ENCODE peak calls at places on chromosomes 6 and 20, in five cellular contexts. A is foreskin fibroblast, X is psoas muscle, W is type B pancreatic cell, I is Right ventricle myocardium inferior. Y is an unnamed sample.
A peak's percentile ranks its signal among the peaks of the same experiment; 100 is the strongest.

GRCh38 chr6:131966443-131966842 is 15.3 kb upstream of the CCN2 start:
- DNase-seq in A (peak; percentile 57), X (no peak), W (no peak), I (no peak), Y (no peak)

GRCh38 chr6:53680489-53680888 is 14.9 kb upstream of the KLHL31 start:
- DNase-seq in A (no peak), X (no peak), W (no peak), I (no peak), Y (no peak)

GRCh38 chr20:57672164-57672563 is 37.7 kb downstream of the PMEPA1 start:
- DNase-seq in A (no peak), X (peak; percentile 39), W (no peak), I (peak; percentile 86), Y (peak; percentile 83)

GRCh38 chr6:36068603-36069002 is 41.0 kb downstream of the MAPK14 start:
- DNase-seq in A (no peak), X (no peak), W (no peak), I (no peak), Y (no peak)

GRCh38 chr6:10690651-10691445 is 3.6 kb downstream of the C6orf52 start:
- DNase-seq in A (peak; percentile 9), X (no peak), W (no peak), I (no peak), Y (no peak)

GRCh38 chr6:39200498-39201020 is 28.7 kb downstream of the KCNK5 start:
- DNase-seq in A (no peak), X (no peak), W (no peak), I (no peak), Y (no peak)

GRCh38 chr6:17583811-17584210 is 16.3 kb upstream of the FAM8A1 start:
- DNase-seq in A (peak; percentile 68), X (no peak), W (no peak), I (no peak), Y (no peak)

GRCh38 chr20:1002682-1003561 is 811 bp upstream of the RSPO4 start:
- DNase-seq in A (no peak), X (no peak), W (no peak), I (no peak), Y (no peak)

GRCh38 chr6:119148102-119148824 is 69.8 kb upstream of the FAM184A start:
- DNase-seq in A (peak; percentile 92), X (no peak), W (no peak), I (no peak), Y (no peak)

GRCh38 chr20:63545814-63546213 is 1.7 kb downstream of the SRMS start:
- DNase-seq in A (no peak), X (no peak), W (no peak), I (no peak), Y (no peak)

GRCh38 chr6:27026361-27026760 is 221.1 kb upstream of the PRSS16 start:
- DNase-seq in A (no peak), X (no peak), W (no peak), I (no peak), Y (no peak)

GRCh38 chr20:40442181-40442963 is 246.7 kb downstream of the MAFB start:
- DNase-seq in A (no peak), X (no peak), W (no peak), I (no peak), Y (no peak)

GRCh38 chr6:144315981-144316865 is 31.1 kb downstream of the UTRN start:
- DNase-seq in A (no peak), X (no peak), W (no peak), I (no peak), Y (no peak)

GRCh38 chr6:123745877-123746276 is 57.8 kb upstream of the NKAIN2 start:
- DNase-seq in A (peak; percentile 9), X (no peak), W (no peak), I (no peak), Y (no peak)

GRCh38 chr6:3229566-3230274 is 2.3 kb upstream of the TUBB2B start:
- DNase-seq in A (no peak), X (no peak), W (peak; percentile 77), I (no peak), Y (no peak)

GRCh38 chr6:99522531-99522930 is 7.3 kb upstream of the USP45 start:
- DNase-seq in A (peak; percentile 67), X (peak; percentile 22), W (no peak), I (no peak), Y (no peak)

GRCh38 chr20:50561379-50562078 is 51.3 kb downstream of the PTPN1 start:
- DNase-seq in A (peak; percentile 94), X (no peak), W (no peak), I (no peak), Y (no peak)

GRCh38 chr6:32854376-32855178 is 585 bp downstream of the PSMB9 start:
- DNase-seq in A (peak; percentile 55), X (no peak), W (no peak), I (peak; percentile 69), Y (peak; percentile 38)

GRCh38 chr6:2221724-2222274 is 23.6 kb downstream of the GMDS start:
- DNase-seq in A (no peak), X (no peak), W (no peak), I (no peak), Y (no peak)

GRCh38 chr20:38962898-38963484 is 847 bp downstream of the DHX35 start:
- DNase-seq in A (no peak), X (no peak), W (no peak), I (no peak), Y (no peak)

GRCh38 chr6:83985715-83986114 is 47.9 kb upstream of the MRAP2 start:
- DNase-seq in A (no peak), X (no peak), W (no peak), I (no peak), Y (no peak)

GRCh38 chr20:24241466-24241865 is 228.0 kb upstream of the SYNDIG1 start:
- DNase-seq in A (no peak), X (no peak), W (no peak), I (no peak), Y (no peak)

GRCh38 chr20:14383326-14383725 is 45.9 kb upstream of the FLRT3 start:
- DNase-seq in A (peak; percentile 12), X (no peak), W (no peak), I (no peak), Y (no peak)

GRCh38 chr20:61719691-61720347 is 345.9 kb downstream of the TAF4 start:
- DNase-seq in A (no peak), X (no peak), W (no peak), I (peak; percentile 34), Y (no peak)

GRCh38 chr6:144216668-144217218 is 66.4 kb downstream of the STX11 start:
- DNase-seq in A (no peak), X (peak; percentile 78), W (no peak), I (no peak), Y (peak; percentile 85)

GRCh38 chr6:128952902-128953301 is 70.0 kb downstream of the LAMA2 start:
- DNase-seq in A (no peak), X (no peak), W (no peak), I (no peak), Y (no peak)

GRCh38 chr6:143504369-143504768 is 7.2 kb downstream of the FUCA2 start:
- DNase-seq in A (no peak), X (no peak), W (no peak), I (no peak), Y (no peak)

GRCh38 chr6:2351807-2352431 is 106.5 kb upstream of the GMDS start:
- DNase-seq in A (peak; percentile 76), X (no peak), W (no peak), I (no peak), Y (no peak)

GRCh38 chr6:153727910-153728309 is 311.1 kb upstream of the OPRM1 start:
- DNase-seq in A (peak; percentile 1), X (no peak), W (no peak), I (no peak), Y (no peak)

GRCh38 chr6:53837875-53838806 is 43.3 kb downstream of the LRRC1 start:
- DNase-seq in A (no peak), X (no peak), W (no peak), I (no peak), Y (no peak)

GRCh38 chr6:131372535-131372934 is 200.5 kb upstream of the ARG1 start:
- DNase-seq in A (peak; percentile 79), X (no peak), W (no peak), I (no peak), Y (no peak)

GRCh38 chr6:91366781-91367180 is 779.9 kb upstream of the MAP3K7 start:
- DNase-seq in A (no peak), X (no peak), W (no peak), I (no peak), Y (no peak)

GRCh38 chr20:49586967-49587587 is 19.1 kb upstream of the PTGIS start:
- DNase-seq in A (peak; percentile 97), X (no peak), W (no peak), I (peak; percentile 35), Y (no peak)

GRCh38 chr6:52164319-52165094 is 21.7 kb upstream of the IL17A start:
- DNase-seq in A (no peak), X (no peak), W (no peak), I (no peak), Y (no peak)

GRCh38 chr6:44179072-44179536 is 20.5 kb downstream of the CAPN11 start:
- DNase-seq in A (peak; percentile 43), X (no peak), W (no peak), I (no peak), Y (no peak)

GRCh38 chr6:105560611-105561066 is 157.8 kb upstream of the PREP start:
- DNase-seq in A (peak; percentile 63), X (no peak), W (no peak), I (no peak), Y (no peak)